ENCODE peak calls at places on chromosomes 6 and 20, in nine cellular contexts. W is aorta; B is GM18507; M is activated naive CD4-positive, alpha-beta T cell treated with anti-CD3 and anti-CD28 coated beads, Interleukin-2, amount 50 U/mL, for 16 hours; D is fibroblast of pulmonary artery; U is RPMI8226; E is psoas muscle; J is trophoblast cell; Q is HCEC 1CT. H is an unnamed sample.

GRCh38 chr20:46131396-46131795 is 13.3 kb downstream of the CD40 start:
- DNase-seq in W (no peak), B (no peak), M (no peak), D (peak; percentile 26), U (no peak), E (no peak), J (no peak), Q (no peak), H (no peak)

GRCh38 chr20:54132612-54133433 is 41.0 kb downstream of the CYP24A1 start:
- DNase-seq in W (no peak), B (no peak), M (no peak), D (peak; percentile 98), U (no peak), E (no peak), J (peak; percentile 91), Q (peak; percentile 99), H (no peak)

GRCh38 chr6:118708736-118709135 is 57.3 kb upstream of the CEP85L start:
- DNase-seq in W (no peak), B (no peak), M (no peak), D (peak; percentile 63), U (no peak), E (no peak), J (no peak), Q (peak; percentile 87), H (no peak)

GRCh38 chr6:168678177-168678576 is 237.2 kb downstream of the SMOC2 start:
- DNase-seq in W (no peak), B (no peak), M (no peak), D (no peak), U (no peak), E (no peak), J (peak; percentile 47), Q (no peak), H (no peak)

GRCh38 chr6:169991031-169991390 is 239.6 kb downstream of the ERMARD start:
- DNase-seq in W (peak; percentile 26), B (no peak), M (no peak), D (no peak), U (no peak), E (no peak), J (no peak), Q (no peak), H (no peak)

GRCh38 chr6:35058041-35058675 is 83.0 kb downstream of the TCP11 start:
- DNase-seq in W (peak; percentile 69), B (no peak), M (no peak), D (no peak), U (no peak), E (no peak), J (no peak), Q (no peak), H (no peak)

GRCh38 chr20:52076164-52076563 is 115.4 kb downstream of the ZFP64 start:
- DNase-seq in W (no peak), B (no peak), M (no peak), D (peak; percentile 8), U (no peak), E (no peak), J (no peak), Q (no peak), H (no peak)

GRCh38 chr6:137571854-137572253 is 77.7 kb upstream of the OLIG3 start:
- DNase-seq in W (no peak), B (no peak), M (peak; percentile 61), D (peak; percentile 21), U (peak; percentile 41), E (no peak), J (peak; percentile 56), Q (no peak), H (no peak)

GRCh38 chr20:5674176-5674660 is 76.0 kb upstream of the SHLD1 start:
- DNase-seq in W (no peak), B (no peak), M (peak; percentile 14), D (no peak), U (peak; percentile 39), E (no peak), J (peak; percentile 37), Q (peak; percentile 11), H (no peak)

GRCh38 chr6:112595841-112596240 is 248.7 kb downstream of the RFPL4B start:
- DNase-seq in W (no peak), B (no peak), M (no peak), D (no peak), U (no peak), E (no peak), J (no peak), Q (no peak), H (no peak)